ENCODE peak calls at places on chromosome 7, in eight cellular contexts. M, C, E, Q, S, V, Z and Y are unnamed samples.

GRCh38 chr7:83520706-83521105 is 128.2 kb downstream of the SEMA3E start:
- DNase-seq in M (no peak), C (no peak), E (no peak), Q (no peak), S (no peak), V (no peak), Z (no peak), Y (no peak)

GRCh38 chr7:130303982-130304381 is 11.0 kb downstream of the CPA4 start:
- DNase-seq in M (no peak), C (no peak), E (no peak), Q (no peak), S (no peak), V (no peak), Z (no peak), Y (no peak)

GRCh38 chr7:111357691-111358090 is 204.6 kb downstream of the IMMP2L start:
- DNase-seq in M (no peak), C (peak), E (no peak), Q (peak), S (no peak), V (peak), Z (no peak), Y (no peak)

GRCh38 chr7:28958235-28958945 is at the start of gene TRIL:
- DNase-seq in M (no peak), C (no peak), E (peak), Q (no peak), S (peak), V (peak), Z (peak), Y (peak)

GRCh38 chr7:24864214-24864817 is 107.1 kb upstream of the GSDME start:
- DNase-seq in M (no peak), C (no peak), E (no peak), Q (no peak), S (no peak), V (no peak), Z (no peak), Y (no peak)

GRCh38 chr7:127692200-127692599 is 40.2 kb downstream of the SND1 start:
- DNase-seq in M (no peak), C (no peak), E (no peak), Q (no peak), S (no peak), V (no peak), Z (no peak), Y (no peak)

GRCh38 chr7:69844264-69844868 is 246.1 kb downstream of the AUTS2 start:
- DNase-seq in M (no peak), C (no peak), E (no peak), Q (no peak), S (no peak), V (no peak), Z (no peak), Y (no peak)

GRCh38 chr7:41187322-41187721 is 515.6 kb downstream of the INHBA start:
- DNase-seq in M (no peak), C (peak), E (no peak), Q (no peak), S (no peak), V (no peak), Z (no peak), Y (no peak)

GRCh38 chr7:28389504-28390385 is 22.6 kb upstream of the CREB5 start:
- DNase-seq in M (no peak), C (peak), E (peak), Q (peak), S (peak), V (peak), Z (no peak), Y (peak)

GRCh38 chr7:69856991-69857390 is 258.7 kb downstream of the AUTS2 start:
- DNase-seq in M (no peak), C (no peak), E (no peak), Q (no peak), S (no peak), V (no peak), Z (no peak), Y (no peak)

GRCh38 chr7:778968-779451 is 51.9 kb upstream of the PRKAR1B start:
- DNase-seq in M (no peak), C (no peak), E (peak), Q (no peak), S (no peak), V (no peak), Z (no peak), Y (no peak)

GRCh38 chr7:131357282-131357880 is 29.7 kb downstream of the MKLN1 start:
- DNase-seq in M (no peak), C (peak), E (no peak), Q (no peak), S (no peak), V (no peak), Z (no peak), Y (no peak)

GRCh38 chr7:4689151-4689550 is 7.1 kb downstream of the FOXK1 start:
- DNase-seq in M (no peak), C (no peak), E (no peak), Q (no peak), S (no peak), V (no peak), Z (no peak), Y (no peak)

GRCh38 chr7:27145167-27145883 is 1.8 kb upstream of the HOXA5 start:
- DNase-seq in M (no peak), C (no peak), E (peak), Q (no peak), S (no peak), V (no peak), Z (no peak), Y (peak)

GRCh38 chr7:45082031-45082830 is 6.5 kb downstream of the NACAD start:
- DNase-seq in M (no peak), C (no peak), E (peak), Q (no peak), S (no peak), V (no peak), Z (no peak), Y (no peak)

GRCh38 chr7:111256391-111256790 is 165.5 kb downstream of the LRRN3 start:
- DNase-seq in M (no peak), C (no peak), E (no peak), Q (no peak), S (no peak), V (no peak), Z (no peak), Y (no peak)

GRCh38 chr7:55409474-55410225 is 44.5 kb downstream of the LANCL2 start:
- DNase-seq in M (no peak), C (peak), E (peak), Q (no peak), S (no peak), V (no peak), Z (no peak), Y (no peak)

GRCh38 chr7:23471090-23471859 is 984 bp upstream of the IGF2BP3 start:
- DNase-seq in M (no peak), C (peak), E (peak), Q (peak), S (no peak), V (no peak), Z (peak), Y (peak)

GRCh38 chr7:100132697-100133137 is 6.0 kb downstream of the MBLAC1 start:
- DNase-seq in M (peak), C (peak), E (peak), Q (peak), S (no peak), V (peak), Z (peak), Y (peak)

GRCh38 chr7:127652333-127653248 is 597 bp downstream of the SND1 start:
- DNase-seq in M (no peak), C (peak), E (no peak), Q (peak), S (no peak), V (no peak), Z (no peak), Y (no peak)

GRCh38 chr7:102874166-102874829 is 38.5 kb upstream of the LRRC17 start:
- DNase-seq in M (no peak), C (peak), E (no peak), Q (peak), S (peak), V (no peak), Z (no peak), Y (no peak)

GRCh38 chr7:96377399-96377798 is 55.5 kb upstream of the SLC25A13 start:
- DNase-seq in M (no peak), C (no peak), E (no peak), Q (no peak), S (no peak), V (no peak), Z (no peak), Y (no peak)

GRCh38 chr7:114799522-114800133 is 122.3 kb upstream of the MDFIC start:
- DNase-seq in M (no peak), C (no peak), E (no peak), Q (no peak), S (no peak), V (no peak), Z (no peak), Y (no peak)

GRCh38 chr7:73512018-73512780 is 9.9 kb downstream of the BAZ1B start:
- DNase-seq in M (no peak), C (no peak), E (no peak), Q (no peak), S (no peak), V (no peak), Z (no peak), Y (no peak)

GRCh38 chr7:134888141-134888740 is 98.1 kb upstream of the AGBL3 start:
- DNase-seq in M (no peak), C (no peak), E (no peak), Q (no peak), S (no peak), V (no peak), Z (no peak), Y (no peak)

GRCh38 chr7:134364619-134365037 is 47.9 kb upstream of the SLC35B4 start:
- DNase-seq in M (no peak), C (peak), E (no peak), Q (peak), S (no peak), V (no peak), Z (no peak), Y (no peak)

DNA sequence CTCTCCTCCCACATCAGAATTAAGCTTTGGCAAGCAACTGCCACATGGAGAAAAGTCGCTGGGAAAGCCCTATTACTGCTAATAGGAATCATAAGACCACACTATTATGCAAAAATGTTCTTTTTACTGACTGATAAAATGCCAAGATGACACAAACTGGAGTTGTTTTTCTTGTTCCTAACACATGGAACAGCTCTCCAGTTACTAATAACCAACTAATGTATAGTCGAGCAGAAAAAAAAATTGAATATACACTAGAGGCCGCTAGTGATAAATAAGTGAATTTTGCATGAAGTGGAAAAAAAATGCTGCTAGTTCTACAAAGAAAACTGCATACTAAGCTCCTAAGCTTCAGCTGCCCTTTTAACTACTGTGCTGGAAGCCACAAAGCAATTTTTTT is 165.6 kb downstream of the TPK1 start:
- DNase-seq in M (no peak), C (peak), E (no peak), Q (no peak), S (no peak), V (no peak), Z (no peak), Y (no peak)
- TF ChIP-seq CTCF in M (peak), C (peak), E (peak), Q (peak), S (no peak), V (peak), Z (no peak), Y (no peak)

DNA sequence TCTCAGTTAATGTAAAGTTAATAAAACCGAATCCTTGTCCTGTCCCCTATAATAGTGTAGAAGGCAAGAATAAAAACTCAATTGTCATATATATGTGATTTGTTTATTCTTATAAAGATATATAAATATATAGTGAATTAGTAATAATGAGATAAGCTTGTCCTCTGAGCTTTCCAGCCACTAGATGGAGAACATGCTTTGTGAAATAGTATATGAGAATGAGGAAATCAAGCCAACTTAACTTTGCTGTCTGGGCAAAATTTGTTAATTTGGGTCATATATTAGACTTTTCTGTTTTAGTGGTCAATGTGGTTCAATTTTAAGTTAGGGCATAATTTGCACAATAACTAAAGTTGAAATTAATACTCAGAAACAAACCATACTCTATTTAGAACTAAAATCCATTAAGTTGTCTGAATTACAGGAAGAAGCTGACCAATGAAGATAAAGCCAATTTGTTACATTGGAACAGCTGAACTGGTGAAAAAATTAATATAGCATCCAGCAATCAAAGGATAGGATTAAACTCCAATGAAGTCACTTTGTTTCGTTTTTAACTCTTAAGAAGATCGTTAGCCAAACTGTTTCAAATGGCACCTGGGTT is 595.0 kb downstream of the ARL4A start:
- DNase-seq in M (no peak), C (peak), E (peak), Q (peak), S (peak), V (no peak), Z (no peak), Y (no peak)
- TF ChIP-seq CTCF in M (peak), C (peak), E (peak), Q (peak), S (peak), V (peak), Z (peak), Y (peak)

DNA sequence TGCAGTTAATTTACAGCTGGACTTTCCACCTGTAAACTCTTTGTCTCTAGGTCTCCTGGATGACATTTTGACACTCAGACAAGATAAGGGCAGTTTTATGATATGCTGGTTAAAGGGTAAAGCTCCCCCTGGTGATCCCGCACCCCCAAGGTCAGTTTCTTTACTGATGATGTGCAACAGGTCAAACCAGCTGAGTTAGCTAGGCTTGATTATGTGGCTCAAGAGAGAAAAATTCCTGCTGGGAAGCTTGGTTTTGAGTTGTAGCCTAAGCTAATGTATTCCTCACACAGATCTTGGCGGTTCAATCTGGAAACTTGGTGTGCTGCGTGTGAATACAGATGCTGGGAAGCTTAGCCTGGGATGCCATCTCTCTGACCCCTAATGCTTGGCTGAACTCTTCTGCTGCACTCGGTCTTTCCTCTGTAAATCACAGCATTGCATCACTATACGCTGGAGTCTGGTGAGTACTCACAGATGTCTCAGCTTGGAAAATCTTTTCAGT is 11.4 kb upstream of the AKR1D1 start:
- DNase-seq in M (no peak), C (no peak), E (no peak), Q (no peak), S (no peak), V (no peak), Z (no peak), Y (peak)
- TF ChIP-seq CTCF in M (no peak), C (no peak), E (no peak), Q (no peak), S (no peak), V (no peak), Z (no peak), Y (no peak)

GRCh38 chr7:104267701-104268368 is 60.0 kb upstream of the ORC5 start:
- DNase-seq in M (no peak), C (peak), E (peak), Q (peak), S (no peak), V (no peak), Z (no peak), Y (no peak)
- TF ChIP-seq CTCF in M (peak), C (peak), E (peak), Q (peak), S (peak), V (peak), Z (peak), Y (peak)

DNA sequence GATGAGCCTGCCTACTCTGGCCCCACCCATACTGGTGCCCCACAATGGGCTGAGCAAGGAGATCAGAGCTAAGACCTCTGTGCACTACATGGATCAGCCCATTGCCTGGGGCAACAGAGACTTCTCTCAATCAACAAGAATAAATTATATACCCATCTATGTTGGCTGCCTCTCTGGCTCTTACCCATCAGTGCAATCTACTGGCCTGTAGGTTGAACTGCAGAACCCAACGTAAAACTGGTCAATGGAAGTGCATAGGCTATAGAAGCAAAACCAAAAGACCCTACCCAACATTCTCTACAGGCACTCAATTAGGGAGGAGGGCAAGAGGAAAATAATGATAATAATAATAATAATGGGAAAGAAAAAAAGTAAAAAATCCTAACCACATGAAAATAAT is 574.3 kb downstream of the MAGI2 start:
- DNase-seq in M (no peak), C (no peak), E (no peak), Q (no peak), S (no peak), V (no peak), Z (no peak), Y (no peak)
- TF ChIP-seq CTCF in M (no peak), C (no peak), E (no peak), Q (no peak), S (no peak), V (no peak), Z (no peak), Y (no peak)

DNA sequence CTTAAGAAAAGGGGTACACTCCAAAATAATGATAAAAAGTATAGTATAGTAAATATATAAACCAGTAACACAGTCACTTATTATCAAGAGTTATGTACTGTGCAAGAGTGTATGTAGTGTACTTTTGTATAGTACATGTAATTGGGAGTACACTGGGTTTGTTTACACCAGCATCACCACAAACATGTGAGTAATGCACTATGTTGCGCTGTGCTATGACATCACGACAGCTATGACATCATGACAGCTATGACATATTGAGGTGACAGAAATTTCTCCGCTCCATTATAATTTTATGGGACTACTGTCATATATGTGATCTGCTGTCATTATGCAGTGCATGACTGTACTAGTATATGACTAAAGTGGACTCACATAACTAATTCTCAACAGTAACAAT is 84.6 kb downstream of the KMT2C start:
- DNase-seq in M (no peak), C (no peak), E (no peak), Q (no peak), S (no peak), V (no peak), Z (no peak), Y (no peak)
- TF ChIP-seq CTCF in M (no peak), C (no peak), E (no peak), Q (no peak), S (no peak), V (no peak), Z (no peak), Y (no peak)

GRCh38 chr7:151250181-151251095 is 1.9 kb upstream of the SMARCD3 start:
- DNase-seq in M (no peak), C (no peak), E (no peak), Q (no peak), S (no peak), V (no peak), Z (no peak), Y (no peak)
- TF ChIP-seq CTCF in M (no peak), C (no peak), E (no peak), Q (no peak), S (no peak), V (no peak), Z (no peak), Y (no peak)

GRCh38 chr7:151028131-151028947 is at the start of gene ABCB8:
- DNase-seq in M (peak), C (peak), E (peak), Q (peak), S (peak), V (peak), Z (peak), Y (peak)
- TF ChIP-seq CTCF in M (peak), C (peak), E (peak), Q (peak), S (peak), V (peak), Z (peak), Y (peak)